ENCODE peak calls at places on chromosome 7, in five cellular contexts. V is HepG2, R is K562, P is H1, M is A549. F is an unnamed sample. For H3K4me1, the result is how much of the 10 kb centered on the place peaks cover.

GRCh38 chr7:6589829-6590644 is at the start of gene INTS15:
- DNase-seq in V (peak), R (peak), P (peak), M (peak), F (peak)

GRCh38 chr7:87627634-87627994 is 584 bp upstream of the RUNDC3B start:
- DNase-seq in V (no peak), R (no peak), P (peak), M (peak), F (no peak)

GRCh38 chr7:20270371-20270770 is 53.2 kb upstream of the MACC1 start:
- DNase-seq in V (no peak), R (no peak), P (no peak), M (no peak), F (no peak)

GRCh38 chr7:48084727-48085432 is 4.2 kb upstream of the UPP1 start:
- DNase-seq in V (peak), R (peak), P (no peak), M (peak), F (peak)

GRCh38 chr7:20237464-20238267 is 20.5 kb upstream of the MACC1 start:
- DNase-seq in V (no peak), R (no peak), P (no peak), M (no peak), F (no peak)

GRCh38 chr7:30200591-30200990 is 65.8 kb downstream of the MTURN start:
- DNase-seq in V (no peak), R (no peak), P (no peak), M (no peak), F (no peak)

GRCh38 chr7:55413442-55413841 is 48.3 kb downstream of the LANCL2 start:
- DNase-seq in V (no peak), R (no peak), P (no peak), M (no peak), F (no peak)

GRCh38 chr7:30647589-30647988 is 34.7 kb downstream of the CRHR2 start:
- DNase-seq in V (no peak), R (no peak), P (peak), M (no peak), F (no peak)

GRCh38 chr7:128053023-128053422 is 21.8 kb upstream of the LRRC4 start:
- DNase-seq in V (no peak), R (no peak), P (no peak), M (no peak), F (peak)

GRCh38 chr7:66142996-66143395 is 28.3 kb downstream of the CRCP start:
- DNase-seq in V (peak), R (no peak), P (no peak), M (no peak), F (no peak)

GRCh38 chr7:113283861-113284260 is 165.5 kb upstream of the SMIM30 start:
- DNase-seq in V (no peak), R (no peak), P (no peak), M (no peak), F (no peak)

GRCh38 chr7:131188367-131189339 is 139.0 kb upstream of the MKLN1 start:
- DNase-seq in V (peak), R (peak), P (no peak), M (peak), F (peak)

GRCh38 chr7:139682136-139683013 is 95.4 kb downstream of the HIPK2 start:
- DNase-seq in V (peak), R (peak), P (no peak), M (peak), F (no peak)

GRCh38 chr7:47893238-47893637 is 55.0 kb downstream of the PKD1L1 start:
- DNase-seq in V (peak), R (peak), P (peak), M (peak), F (no peak)

GRCh38 chr7:77442631-77443420 is 26.7 kb upstream of the GSAP start:
- DNase-seq in V (no peak), R (no peak), P (no peak), M (no peak), F (peak)

GRCh38 chr7:113710310-113711106 is 208.3 kb downstream of the PPP1R3A start:
- DNase-seq in V (peak), R (peak), P (no peak), M (peak), F (peak)

GRCh38 chr7:964401-965231 is 10.1 kb upstream of the ADAP1 start:
- DNase-seq in V (peak), R (peak), P (no peak), M (peak), F (no peak)

GRCh38 chr7:47982610-47983009 is 3.2 kb upstream of the HUS1 start:
- DNase-seq in V (no peak), R (no peak), P (no peak), M (peak), F (no peak)

GRCh38 chr7:73762659-73762999 is 7.4 kb downstream of the CLDN3 start:
- DNase-seq in V (no peak), R (no peak), P (no peak), M (no peak), F (no peak)

GRCh38 chr7:151506901-151507382 is 12.8 kb downstream of the RHEB start:
- DNase-seq in V (no peak), R (peak), P (no peak), M (peak), F (peak)

DNA sequence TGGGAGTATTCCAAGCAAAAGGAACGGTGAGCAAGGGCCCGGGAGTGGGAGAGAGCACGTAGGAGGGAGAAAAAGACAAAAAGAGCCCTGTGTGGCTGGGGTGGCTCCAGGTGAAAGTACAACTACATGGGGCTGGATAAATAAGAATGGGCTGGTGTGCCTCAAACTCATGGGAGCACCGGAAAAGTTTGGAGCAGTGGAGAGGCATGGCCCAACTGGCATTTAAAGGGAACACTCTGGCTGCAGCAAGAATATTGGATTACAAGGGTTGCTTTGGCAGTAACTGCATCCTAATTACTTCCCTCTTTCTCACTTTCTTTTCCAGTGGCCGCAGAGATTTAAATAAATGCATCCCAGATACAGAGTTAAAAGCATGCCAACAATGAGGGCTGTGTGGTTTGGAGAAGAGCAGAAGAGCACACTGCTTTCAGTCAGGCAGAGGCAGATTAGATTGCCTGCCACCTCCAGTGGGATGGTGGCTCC is 39.1 kb upstream of the HERPUD2 start:
- DNase-seq in V (peak), R (no peak), P (no peak), M (no peak), F (no peak)
- H3K4me1 ChIP-seq in V (half or more), R (under half), P (under half), M (under half), F (under half)

GRCh38 chr7:135758531-135758932 is 9.9 kb upstream of the FAM180A start:
- DNase-seq in V (no peak), R (no peak), P (no peak), M (no peak), F (peak)
- TF ChIP-seq JUN in V (no peak), R (no peak), P (no peak), M (no peak), F (no peak)

GRCh38 chr7:71429116-71429515 is 297.2 kb downstream of the GALNT17 start:
- DNase-seq in V (no peak), R (no peak), P (no peak), M (no peak), F (no peak)

GRCh38 chr7:71424166-71424803 is 292.3 kb downstream of the GALNT17 start:
- DNase-seq in V (no peak), R (no peak), P (no peak), M (no peak), F (no peak)

DNA sequence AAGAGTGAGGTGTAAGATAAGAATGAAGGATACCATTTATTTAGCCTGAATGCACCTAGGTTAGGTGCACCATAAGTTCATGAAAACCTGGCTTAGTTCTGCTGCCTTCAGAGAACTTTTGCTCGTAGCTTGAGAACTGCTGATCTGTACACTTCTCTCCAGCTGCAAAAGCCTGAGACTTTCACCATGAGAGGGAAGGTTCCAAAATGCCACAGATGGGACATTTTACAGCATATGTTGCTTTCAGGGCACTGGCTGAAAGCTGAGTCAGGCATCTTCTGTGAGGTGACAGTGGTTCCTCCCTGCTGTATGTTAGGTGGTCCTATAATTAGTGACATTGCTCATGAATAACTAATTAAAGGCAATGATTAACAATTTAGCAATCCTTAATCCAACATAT is 298.3 kb downstream of the GALNT17 start:
- DNase-seq in V (no peak), R (no peak), P (no peak), M (no peak), F (no peak)
- H3K4me1 ChIP-seq in V (under half), R (under half), P (under half), M (under half), F (under half)

GRCh38 chr7:25985196-25985595 is 166.8 kb upstream of the NFE2L3 start:
- DNase-seq in V (no peak), R (no peak), P (no peak), M (no peak), F (no peak)
- TF ChIP-seq JUN in V (no peak), R (no peak), P (no peak), M (no peak), F (no peak)

GRCh38 chr7:7808626-7809025 is 90.2 kb upstream of the RPA3 start:
- DNase-seq in V (no peak), R (no peak), P (no peak), M (no peak), F (no peak)
- H3K4me1 ChIP-seq in V (under half), R (under half), P (under half), M (under half), F (under half)

F was measured in endothelial cell of umbilical vein.